ENCODE peak calls at places on chromosomes 11 and 22, in six cellular contexts. A is pancreas, Y is heart left ventricle, E is sigmoid colon, Z is H7, R is upper lobe of right lung. C is an unnamed sample.

GRCh38 chr22:19820880-19821522 is 33.7 kb downstream of the GNB1L start:
- DNase-seq in A (peak; percentile 4), Y (no peak), E (peak; percentile 58), Z (peak; percentile 83), R (peak; percentile 56), C (no peak)

GRCh38 chr11:116827461-116827860 is 2.2 kb upstream of the APOC3 start:
- DNase-seq in A (no peak), Y (no peak), E (peak; percentile 39), Z (no peak), R (peak; percentile 45), C (no peak)

GRCh38 chr11:69215216-69215615 is 59.5 kb downstream of the SMIM38 start:
- DNase-seq in A (no peak), Y (no peak), E (peak; percentile 25), Z (no peak), R (no peak), C (no peak)

GRCh38 chr22:40950888-40951794 is at the start of gene RBX1:
- DNase-seq in A (peak; percentile 98), Y (peak; percentile 98), E (peak; percentile 99), Z (peak; percentile 99), R (peak; percentile 99), C (peak; percentile 93)

GRCh38 chr11:58745705-58746364 is 14.1 kb upstream of the GLYAT start:
- DNase-seq in A (no peak), Y (no peak), E (no peak), Z (no peak), R (no peak), C (no peak)

GRCh38 chr11:111303476-111303875 is 5.1 kb downstream of the POU2AF3 start:
- DNase-seq in A (peak; percentile 63), Y (no peak), E (no peak), Z (no peak), R (no peak), C (peak; percentile 44)

GRCh38 chr11:8022876-8023275 is 35.7 kb downstream of the EIF3F start:
- DNase-seq in A (no peak), Y (no peak), E (no peak), Z (no peak), R (peak; percentile 27), C (no peak)

GRCh38 chr11:116782728-116783127 is 5.1 kb downstream of the ZPR1 start:
- DNase-seq in A (no peak), Y (no peak), E (no peak), Z (no peak), R (no peak), C (peak; percentile 73)

GRCh38 chr11:101706541-101706940 is 122.7 kb upstream of the TRPC6 start:
- DNase-seq in A (no peak), Y (no peak), E (no peak), Z (no peak), R (no peak), C (peak; percentile 93)

GRCh38 chr22:27670701-27671412 is 130.7 kb downstream of the MN1 start:
- DNase-seq in A (peak; percentile 74), Y (peak; percentile 86), E (no peak), Z (peak; percentile 91), R (no peak), C (no peak)

GRCh38 chr22:27668828-27669797 is 132.4 kb downstream of the MN1 start:
- DNase-seq in A (peak; percentile 28), Y (peak; percentile 94), E (no peak), Z (no peak), R (no peak), C (peak; percentile 58)

GRCh38 chr22:27671413-27671721 is 130.2 kb downstream of the MN1 start:
- DNase-seq in A (no peak), Y (no peak), E (no peak), Z (no peak), R (no peak), C (no peak)

GRCh38 chr22:27667121-27667843 is 134.3 kb downstream of the MN1 start:
- DNase-seq in A (no peak), Y (no peak), E (no peak), Z (peak; percentile 53), R (no peak), C (no peak)

DNA sequence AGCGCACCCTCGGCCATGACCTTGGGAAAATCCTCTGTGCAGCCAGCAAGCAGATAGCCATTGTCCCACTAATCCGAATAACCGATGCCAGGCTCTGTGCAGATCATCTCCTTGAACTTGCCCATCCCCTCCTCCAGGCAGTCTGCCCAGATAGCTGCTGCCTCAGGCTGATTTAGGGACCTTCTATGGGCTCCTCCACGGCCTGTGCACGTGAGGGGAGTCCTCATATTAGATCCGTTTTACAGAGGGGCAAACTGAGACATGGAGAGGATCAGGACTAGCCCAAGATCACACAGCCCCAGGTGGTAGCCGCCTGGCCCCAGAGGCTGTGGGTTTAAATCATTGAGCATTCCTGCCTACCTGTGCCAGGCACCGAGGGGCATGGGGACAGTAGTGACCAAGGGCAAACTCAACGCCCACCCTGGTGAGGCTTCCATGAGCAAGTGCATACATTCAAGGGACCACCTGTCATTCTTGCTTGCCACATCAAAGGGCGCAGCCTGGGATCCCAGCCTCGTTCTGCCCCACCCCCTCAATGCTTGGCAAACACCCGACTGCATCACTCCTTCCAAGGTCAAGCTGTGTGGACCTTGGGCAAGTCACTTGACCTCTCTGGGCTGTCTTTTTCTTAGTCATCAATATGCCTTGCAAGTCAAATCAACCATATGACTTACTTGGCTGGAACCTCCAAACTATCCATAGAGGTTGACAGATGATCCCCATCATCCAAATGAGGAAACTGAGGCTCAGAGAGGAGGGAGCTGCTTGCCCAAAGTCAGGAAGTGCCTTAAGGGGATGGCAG is 131.6 kb downstream of the MN1 start:
- DNase-seq in A (peak; percentile 35), Y (no peak), E (no peak), Z (peak; percentile 64), R (no peak), C (no peak)
- H3K4me3 ChIP-seq in A (no peak overlapping the region), Y (no peak overlapping the region), E (no peak overlapping the region), Z (no peak overlapping the region), R (no peak overlapping the region), C (no peak overlapping the region)

GRCh38 chr22:46453006-46453828 is 84.2 kb downstream of the CELSR1 start:
- DNase-seq in A (peak; percentile 24), Y (peak; percentile 42), E (no peak), Z (no peak), R (no peak), C (peak; percentile 83)
- H3K36me3 ChIP-seq in A (no peaks in the 10 kb centered on the region), Y (no peaks in the 10 kb centered on the region), E (no peaks in the 10 kb centered on the region), Z (no peaks in the 10 kb centered on the region), R (no peaks in the 10 kb centered on the region), C (peaks cover 13% of the 10 kb centered on the region)

GRCh38 chr11:47593934-47594855 is at the start of gene C1QTNF4:
- DNase-seq in A (no peak), Y (no peak), E (no peak), Z (peak; percentile 92), R (no peak), C (no peak)
- H3K4me3 ChIP-seq in A (peak within 1 kb of the TSS; percentile 3), Y (no peak within 1 kb of the TSS), E (peak within 1 kb of the TSS; percentile 29), Z (peak within 1 kb of the TSS; percentile 57), R (no peak within 1 kb of the TSS), C (no peak within 1 kb of the TSS)

GRCh38 chr11:12205330-12205729 is 94.9 kb downstream of the MICAL2 start:
- DNase-seq in A (no peak), Y (no peak), E (no peak), Z (no peak), R (no peak), C (no peak)
- H3K36me3 ChIP-seq in A (no peaks in the 10 kb centered on the region), Y (no peaks in the 10 kb centered on the region), E (peaks cover 49% of the 10 kb centered on the region), Z (no peaks in the 10 kb centered on the region), R (peaks cover 48% of the 10 kb centered on the region), C (peaks cover 26% of the 10 kb centered on the region)

GRCh38 chr11:23956586-23956985 is 540.3 kb upstream of the LUZP2 start:
- DNase-seq in A (no peak), Y (no peak), E (no peak), Z (no peak), R (no peak), C (no peak)

GRCh38 chr11:23957309-23957708 is 539.5 kb upstream of the LUZP2 start:
- DNase-seq in A (no peak), Y (no peak), E (no peak), Z (no peak), R (no peak), C (no peak)

GRCh38 chr11:23961503-23962338 is 535.1 kb upstream of the LUZP2 start:
- DNase-seq in A (no peak), Y (no peak), E (no peak), Z (no peak), R (peak; percentile 39), C (no peak)

GRCh38 chr11:23954730-23955129 is 542.1 kb upstream of the LUZP2 start:
- DNase-seq in A (no peak), Y (no peak), E (no peak), Z (no peak), R (no peak), C (no peak)

GRCh38 chr11:23959466-23959865 is 537.4 kb upstream of the LUZP2 start:
- DNase-seq in A (no peak), Y (no peak), E (no peak), Z (peak; percentile 18), R (no peak), C (no peak)
- H3K4me3 ChIP-seq in A (no peak overlapping the region), Y (no peak overlapping the region), E (no peak overlapping the region), Z (no peak overlapping the region), R (no peak overlapping the region), C (no peak overlapping the region)

GRCh38 chr11:73013021-73013420 is 129.1 kb downstream of the FCHSD2 start:
- DNase-seq in A (no peak), Y (no peak), E (no peak), Z (no peak), R (no peak), C (no peak)

GRCh38 chr11:73012121-73012863 is 129.8 kb downstream of the FCHSD2 start:
- DNase-seq in A (no peak), Y (no peak), E (no peak), Z (peak; percentile 22), R (no peak), C (peak; percentile 39)

GRCh38 chr11:73011126-73011817 is 130.8 kb downstream of the FCHSD2 start:
- DNase-seq in A (no peak), Y (no peak), E (no peak), Z (no peak), R (no peak), C (no peak)

GRCh38 chr11:73004088-73004487 is 138.0 kb downstream of the FCHSD2 start:
- DNase-seq in A (no peak), Y (no peak), E (no peak), Z (no peak), R (no peak), C (no peak)

GRCh38 chr11:73009972-73010371 is 132.1 kb downstream of the FCHSD2 start:
- DNase-seq in A (no peak), Y (no peak), E (no peak), Z (no peak), R (no peak), C (no peak)
- H3K36me3 ChIP-seq in A (no peaks in the 10 kb centered on the region), Y (no peaks in the 10 kb centered on the region), E (peaks cover 9% of the 10 kb centered on the region), Z (no peaks in the 10 kb centered on the region), R (no peaks in the 10 kb centered on the region), C (peaks cover 2% of the 10 kb centered on the region)

GRCh38 chr11:123438191-123438627 is 8.1 kb downstream of the GRAMD1B start:
- DNase-seq in A (no peak), Y (no peak), E (no peak), Z (no peak), R (no peak), C (no peak)
- H3K4me3 ChIP-seq in A (no peak overlapping the region), Y (no peak overlapping the region), E (no peak overlapping the region), Z (no peak overlapping the region), R (no peak overlapping the region), C (no peak overlapping the region)